ENCODE peak calls at places on chromosomes 1 and 21, in eight cellular contexts. I, F, O, G, E, W, Y and H are unnamed samples.

GRCh38 chr1:193259619-193260018 is 73.2 kb upstream of the B3GALT2 start:
- DNase-seq in W (no peak), I (no peak), E (no peak), F (no peak), G (no peak), O (no peak), Y (no peak), H (no peak)

GRCh38 chr1:94079991-94080388 is 41.0 kb downstream of the ABCA4 start:
- DNase-seq in W (no peak), G (no peak), F (no peak), O (no peak), Y (no peak), E (no peak), I (no peak), H (no peak)

GRCh38 chr21:43975469-43976098 is 36.5 kb upstream of the TRAPPC10 start:
- DNase-seq in W (peak), E (peak), F (peak), G (peak), I (peak), O (peak), Y (peak), H (no peak)

GRCh38 chr21:39552856-39553255 is 59.9 kb upstream of the B3GALT5 start:
- DNase-seq in O (no peak), Y (no peak), G (no peak), F (no peak), W (no peak), E (no peak), I (no peak), H (no peak)

GRCh38 chr1:226078336-226078735 is 15.8 kb downstream of the H3-3A start:
- DNase-seq in Y (no peak), W (no peak), O (no peak), F (no peak), I (no peak), G (no peak), E (no peak), H (peak)

GRCh38 chr1:30572192-30572591 is 151.2 kb downstream of the MATN1 start:
- DNase-seq in F (peak), O (no peak), E (no peak), I (no peak), G (no peak), Y (no peak), W (no peak), H (no peak)

GRCh38 chr1:183633676-183634343 is 1.8 kb downstream of the ARPC5 start:
- DNase-seq in I (no peak), G (peak), W (no peak), Y (no peak), E (no peak), O (no peak), F (peak), H (no peak)

GRCh38 chr1:202107321-202107761 is 15.4 kb upstream of the GPR37L1 start:
- DNase-seq in G (no peak), Y (no peak), I (no peak), O (peak), W (peak), F (no peak), E (no peak), H (no peak)

GRCh38 chr1:50421366-50421748 is 1.9 kb downstream of the DMRTA2 start:
- DNase-seq in I (no peak), W (no peak), Y (no peak), F (no peak), E (no peak), O (no peak), G (no peak), H (no peak)

GRCh38 chr1:112761714-112762480 is 46.8 kb upstream of the PPM1J start:
- DNase-seq in F (no peak), Y (no peak), G (no peak), I (no peak), W (no peak), O (no peak), E (no peak), H (no peak)

GRCh38 chr21:27219068-27219467 is 252.2 kb upstream of the ADAMTS5 start:
- DNase-seq in E (no peak), Y (no peak), G (no peak), W (no peak), O (no peak), F (peak), I (no peak), H (no peak)